ENCODE peak calls at places on chromosomes 5 and 9, in five cellular contexts. U is Peyer's patch, R is BJ, N is osteocyte, C is foreskin fibroblast. Q is an unnamed sample.

GRCh38 chr5:57889558-57889957 is 406.9 kb upstream of the ACTBL2 start:
- DNase-seq in N (no peak), C (peak), R (peak), U (no peak), Q (peak)

GRCh38 chr9:127980056-127980705 is 608 bp downstream of the EEIG1 start:
- DNase-seq in N (no peak), C (no peak), U (peak), R (no peak), Q (peak)

GRCh38 chr9:125399165-125399564 is 137.5 kb downstream of the GAPVD1 start:
- DNase-seq in R (no peak), U (no peak), C (no peak), N (no peak), Q (no peak)

GRCh38 chr5:50445281-50445949 is 4.3 kb upstream of the EMB start:
- DNase-seq in R (no peak), N (no peak), U (peak), C (no peak), Q (no peak)

GRCh38 chr9:1210954-1211353 is 160.8 kb downstream of the DMRT2 start:
- DNase-seq in C (no peak), U (no peak), R (no peak), N (no peak), Q (no peak)

GRCh38 chr5:107365355-107366109 is 305.2 kb downstream of the EFNA5 start:
- DNase-seq in R (no peak), N (no peak), U (no peak), C (peak), Q (peak)

GRCh38 chr5:162593881-162594280 is 526.3 kb downstream of the GABRG2 start:
- DNase-seq in R (no peak), C (no peak), N (no peak), U (no peak), Q (no peak)

GRCh38 chr9:118644066-118644465 is 725.2 kb downstream of the BRINP1 start:
- DNase-seq in R (no peak), N (no peak), C (no peak), U (no peak), Q (no peak)

GRCh38 chr9:101564252-101564651 is 30.5 kb downstream of the PPP3R2 start:
- DNase-seq in C (no peak), N (no peak), R (no peak), U (no peak), Q (no peak)

GRCh38 chr5:108371263-108371662 is 10.6 kb downstream of the FBXL17 start:
- DNase-seq in C (no peak), R (no peak), N (no peak), U (no peak), Q (no peak)

GRCh38 chr5:51271261-51271660 is 112.0 kb upstream of the ISL1 start:
- DNase-seq in C (no peak), N (no peak), U (no peak), R (no peak), Q (no peak)

GRCh38 chr5:139635606-139636206 is 12.4 kb upstream of the CXXC5 start:
- DNase-seq in U (peak), C (peak), R (peak), N (peak), Q (peak)
- TF ChIP-seq CTCF in U (peak), C (peak), R (peak), N (peak), Q (peak)

GRCh38 chr9:68574150-68574549 is 33.5 kb upstream of the TMEM252 start:
- DNase-seq in R (no peak), U (no peak), C (no peak), N (no peak), Q (no peak)
- TF ChIP-seq CTCF in R (peak), U (peak), C (peak), N (no peak), Q (peak)

GRCh38 chr9:4762889-4763521 is 22.0 kb upstream of the AK3 start:
- DNase-seq in U (peak), N (no peak), C (no peak), R (no peak), Q (peak)
- TF ChIP-seq CTCF in U (no peak), N (no peak), C (no peak), R (no peak), Q (no peak)

DNA sequence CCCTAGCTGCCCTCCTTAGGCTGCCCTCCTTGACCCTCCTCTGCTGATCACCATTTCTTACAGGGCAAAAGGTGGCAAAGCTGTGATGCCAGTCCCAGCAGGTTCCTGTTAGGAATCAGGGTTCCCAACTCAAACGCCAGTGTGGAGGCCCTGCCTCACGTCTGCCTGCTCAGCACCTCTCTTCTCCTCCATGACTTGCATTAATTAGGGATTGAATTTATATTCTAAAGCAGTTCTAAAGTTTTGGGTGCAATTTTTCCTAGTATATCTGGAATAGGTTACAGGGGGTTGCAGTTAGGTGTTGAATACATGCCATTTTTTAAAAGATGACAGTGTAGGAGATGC is 13.2 kb upstream of the PLEKHG4B start:
- DNase-seq in R (no peak), N (no peak), U (no peak), C (no peak), Q (no peak)
- TF ChIP-seq CTCF in R (no peak), N (no peak), U (no peak), C (no peak), Q (peak)

GRCh38 chr9:114908104-114908621 is 22.2 kb downstream of the TNFSF8 start:
- DNase-seq in N (peak), R (peak), C (peak), U (peak), Q (peak)
- TF ChIP-seq CTCF in N (no peak), R (no peak), C (no peak), U (no peak), Q (no peak)

DNA sequence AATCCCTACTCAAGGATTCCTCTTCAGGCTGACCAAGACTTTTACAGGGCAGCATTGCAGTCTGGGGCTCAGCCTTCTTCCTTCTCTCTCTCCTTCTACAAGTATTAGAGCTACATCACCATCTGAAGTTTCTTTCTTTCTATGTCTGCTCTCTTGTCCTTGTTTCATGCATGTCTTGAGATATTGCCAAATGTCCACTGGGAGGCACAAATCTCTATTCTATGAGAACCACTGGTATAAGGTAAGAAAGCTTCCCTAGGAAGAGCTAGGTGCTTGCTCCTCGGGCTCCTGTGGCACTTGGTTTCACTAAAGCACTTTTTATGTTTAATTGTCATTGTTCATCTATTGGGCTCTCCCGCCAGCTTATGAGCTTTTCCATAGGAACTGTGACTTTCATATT is 289.2 kb upstream of the PCSK5 start:
- DNase-seq in C (no peak), R (no peak), U (no peak), N (no peak), Q (no peak)
- TF ChIP-seq CTCF in C (no peak), R (no peak), U (peak), N (no peak), Q (peak)

GRCh38 chr9:133256686-133257091 is 18.3 kb downstream of the ABO start:
- DNase-seq in C (no peak), R (no peak), N (no peak), U (peak), Q (no peak)
- TF ChIP-seq CTCF in C (no peak), R (no peak), N (no peak), U (no peak), Q (no peak)

Q was measured in endodermal cell.